ENCODE peak calls at places on chromosome 9, in five cellular contexts. O is A549, C is HepG2, W is GM12878, U is K562. A is an unnamed sample.

GRCh38 chr9:105333076-105333475 is 88.6 kb downstream of the SLC44A1 start:
- DNase-seq in O (no peak), C (no peak), W (no peak), U (no peak), A (no peak)

GRCh38 chr9:114037961-114038723 is 40.0 kb downstream of the AMBP start:
- DNase-seq in O (no peak), C (no peak), W (no peak), U (no peak), A (peak; percentile 78)

GRCh38 chr9:34554211-34555001 is 31.6 kb upstream of the ENHO start:
- DNase-seq in O (no peak), C (no peak), W (no peak), U (no peak), A (no peak)

GRCh38 chr9:21395778-21396717 is 10.8 kb upstream of the IFNA2 start:
- DNase-seq in O (no peak), C (peak; percentile 10), W (no peak), U (no peak), A (peak; percentile 87)

GRCh38 chr9:12737871-12738270 is 36.9 kb upstream of the LURAP1L start:
- DNase-seq in O (no peak), C (no peak), W (no peak), U (no peak), A (no peak)

GRCh38 chr9:93128011-93128714 is 5.9 kb downstream of the NINJ1 start:
- DNase-seq in O (no peak), C (no peak), W (no peak), U (no peak), A (no peak)

GRCh38 chr9:86549434-86549833 is 195.2 kb upstream of the TUT7 start:
- DNase-seq in O (no peak), C (no peak), W (no peak), U (no peak), A (no peak)

GRCh38 chr9:121308765-121309164 is 40.8 kb downstream of the GSN start:
- DNase-seq in O (no peak), C (no peak), W (no peak), U (no peak), A (no peak)

GRCh38 chr9:68538200-68538599 is 2.5 kb downstream of the TMEM252 start:
- DNase-seq in O (no peak), C (no peak), W (no peak), U (no peak), A (no peak)

GRCh38 chr9:72557549-72557948 is 36.1 kb downstream of the TMC1 start:
- DNase-seq in O (peak; percentile 95), C (peak; percentile 59), W (no peak), U (peak; percentile 80), A (peak; percentile 2)

GRCh38 chr9:92634712-92635605 is 35.0 kb downstream of the IPPK start:
- DNase-seq in O (peak; percentile 92), C (peak; percentile 55), W (peak; percentile 15), U (peak; percentile 85), A (peak; percentile 94)

DNA sequence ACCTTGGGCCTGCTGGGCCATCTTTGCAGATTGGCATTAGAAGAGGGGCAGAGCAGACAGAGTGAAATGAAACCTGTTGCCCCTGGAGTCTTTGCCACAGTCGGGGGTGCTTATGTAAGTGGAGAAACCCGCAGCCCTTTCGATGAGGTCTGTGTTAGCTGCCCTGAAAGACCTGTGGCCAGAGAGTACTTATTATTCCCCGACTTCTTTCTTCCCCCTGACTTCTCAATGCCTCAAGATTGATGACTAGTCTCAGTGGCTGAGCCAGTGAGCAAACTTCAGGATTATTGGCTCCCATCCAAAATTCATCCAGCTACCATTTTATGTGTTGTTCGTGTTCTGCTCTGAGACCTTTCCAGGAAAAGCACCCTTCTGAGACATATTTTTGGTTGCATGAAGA is 7.6 kb downstream of the NTRK2 start:
- DNase-seq in O (no peak), C (no peak), W (no peak), U (no peak), A (no peak)
- TF ChIP-seq JUNB in O (no peak), C (no peak), W (no peak), U (no peak), A (no peak)

GRCh38 chr9:130825809-130826208 is 9.2 kb upstream of the ABL1 start:
- DNase-seq in O (no peak), C (no peak), W (no peak), U (peak; percentile 54), A (no peak)

GRCh38 chr9:130825051-130825651 is 9.9 kb upstream of the ABL1 start:
- DNase-seq in O (no peak), C (no peak), W (no peak), U (peak; percentile 91), A (peak; percentile 86)

GRCh38 chr9:130824079-130824478 is 11.0 kb upstream of the ABL1 start:
- DNase-seq in O (no peak), C (no peak), W (no peak), U (no peak), A (no peak)

GRCh38 chr9:130824616-130825015 is 10.4 kb upstream of the ABL1 start:
- DNase-seq in O (no peak), C (no peak), W (no peak), U (peak; percentile 72), A (no peak)

GRCh38 chr9:130823435-130823834 is 11.6 kb upstream of the ABL1 start:
- DNase-seq in O (no peak), C (no peak), W (no peak), U (peak; percentile 64), A (no peak)
- TF ChIP-seq JUNB in O (no peak), C (no peak), W (no peak), U (no peak), A (no peak)

DNA sequence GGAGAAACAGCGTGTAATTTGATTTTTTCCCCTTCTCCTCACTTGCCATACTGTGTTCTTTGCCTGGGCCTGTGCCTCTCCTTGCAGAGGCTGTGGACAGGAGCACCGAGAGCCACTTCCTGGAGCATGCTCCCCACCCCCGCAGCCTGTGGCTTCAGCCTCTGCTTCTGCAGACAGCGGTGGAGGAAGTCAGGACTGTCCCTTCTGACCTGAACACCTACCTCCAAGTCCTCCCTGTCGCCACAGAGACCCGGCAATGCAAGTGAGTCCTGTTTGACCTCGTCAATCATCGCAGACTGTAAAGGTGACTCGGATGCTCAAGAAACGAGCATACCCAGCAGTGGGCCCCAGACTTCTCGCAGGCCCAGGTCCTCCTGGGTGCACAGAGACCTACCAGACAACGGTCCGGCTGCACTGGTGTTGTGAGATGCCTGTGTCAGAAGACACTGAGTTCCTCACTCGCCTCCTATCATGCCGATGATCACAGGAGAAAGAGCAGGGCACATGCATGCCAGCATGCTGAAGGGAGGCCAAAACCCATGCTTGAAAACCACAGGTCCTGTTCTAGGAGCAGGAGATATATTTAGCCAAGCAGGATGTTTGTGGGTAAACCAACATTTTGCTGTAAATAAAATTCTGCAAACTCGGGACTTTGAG is 198.8 kb downstream of the AUH start:
- DNase-seq in O (no peak), C (no peak), W (peak; percentile 21), U (peak; percentile 46), A (no peak)
- TF ChIP-seq JUNB in O (no peak), C (no peak), W (no peak), U (no peak), A (no peak)

GRCh38 chr9:135076143-135076875 is 11.2 kb upstream of the OLFM1 start:
- DNase-seq in O (no peak), C (no peak), W (no peak), U (no peak), A (no peak)

GRCh38 chr9:135073081-135073740 is 14.3 kb upstream of the OLFM1 start:
- DNase-seq in O (no peak), C (no peak), W (no peak), U (no peak), A (no peak)

GRCh38 chr9:135075234-135076142 is 12.0 kb upstream of the OLFM1 start:
- DNase-seq in O (no peak), C (no peak), W (no peak), U (no peak), A (peak; percentile 75)

GRCh38 chr9:135074354-135075233 is 12.9 kb upstream of the OLFM1 start:
- DNase-seq in O (peak; percentile 37), C (no peak), W (no peak), U (no peak), A (peak; percentile 75)

DNA sequence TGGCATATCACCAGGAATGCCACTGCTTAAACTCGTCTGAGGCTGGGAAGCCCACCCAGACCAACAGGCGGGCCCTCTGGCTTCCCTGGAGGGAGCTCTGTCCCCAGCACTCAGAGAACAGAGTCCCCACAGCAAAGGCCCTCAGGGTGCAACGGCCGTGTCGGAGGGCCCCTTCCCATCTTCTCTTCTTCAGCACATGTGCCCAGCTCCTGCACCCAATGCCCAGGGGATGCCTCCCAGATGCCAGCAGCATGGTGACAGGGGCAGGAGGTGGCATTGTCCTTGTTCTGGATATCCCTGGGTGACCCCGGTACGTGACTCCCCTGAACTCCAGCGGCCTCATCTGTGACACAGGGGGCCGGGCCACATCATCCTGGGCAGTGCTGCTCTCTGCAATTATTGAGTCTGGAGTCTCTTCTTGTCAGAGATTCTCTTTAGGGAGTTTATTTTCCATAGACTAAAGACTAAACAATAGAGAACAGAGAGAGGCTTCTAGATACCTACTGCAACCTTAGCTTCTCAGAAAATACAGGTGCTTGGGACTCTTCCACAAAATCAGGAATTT is 13.6 kb upstream of the OLFM1 start:
- DNase-seq in O (no peak), C (no peak), W (no peak), U (no peak), A (no peak)
- TF ChIP-seq JUNB in O (no peak), C (no peak), W (no peak), U (no peak), A (no peak)

DNA sequence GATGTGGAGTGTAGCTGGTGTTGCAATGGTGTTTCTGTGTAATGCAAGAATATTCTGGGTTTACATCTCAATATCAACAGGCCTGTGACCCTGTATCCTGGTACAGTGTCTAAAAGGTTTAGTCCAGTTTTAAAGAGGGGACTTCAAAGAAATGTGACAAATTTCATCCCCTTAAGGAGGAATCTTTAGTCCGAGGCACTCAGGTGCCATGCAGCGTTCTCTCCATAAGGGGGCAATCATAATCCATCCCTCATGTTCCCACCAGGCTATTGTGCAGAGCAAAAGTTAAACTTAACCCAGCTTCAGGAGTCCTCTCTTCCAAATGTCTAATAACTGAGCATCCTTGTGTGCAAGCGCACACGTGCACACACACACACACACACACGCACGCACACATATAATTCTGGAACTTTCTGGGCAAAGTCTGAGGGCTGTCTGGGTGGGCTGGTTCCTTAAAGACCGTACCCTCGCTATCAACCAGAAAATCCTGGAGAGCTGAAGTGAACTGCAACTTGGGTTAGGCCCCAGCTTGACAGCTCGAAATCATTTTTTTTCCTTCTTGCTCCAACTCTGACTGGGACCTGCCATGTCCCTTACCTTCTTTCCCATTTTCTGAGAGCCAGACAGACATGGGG is 46.0 kb downstream of the CRB2 start:
- DNase-seq in O (peak; percentile 90), C (peak; percentile 39), W (no peak), U (peak; percentile 77), A (peak; percentile 81)
- TF ChIP-seq JUNB in O (no peak), C (no peak), W (no peak), U (no peak), A (no peak)

GRCh38 chr9:37156781-37157356 is 36.5 kb downstream of the ZCCHC7 start:
- DNase-seq in O (no peak), C (no peak), W (no peak), U (no peak), A (no peak)
- TF ChIP-seq JUNB in O (no peak), C (no peak), W (no peak), U (no peak), A (no peak)

GRCh38 chr9:133377721-133378216 is 1.6 kb downstream of the STKLD1 start:
- DNase-seq in O (no peak), C (peak; percentile 62), W (no peak), U (no peak), A (no peak)
- TF ChIP-seq JUNB in O (no peak), C (no peak), W (no peak), U (no peak), A (no peak)

A was measured in GM23338.